ENCODE peak calls at places on chromosomes 4 and X, in six cellular contexts. One of them, this sample, is unnamed.

GRCh38 chr4:130077275-130077674 is 981.3 kb downstream of the C4orf33 start:
- DNase-seq in ELF-1: no peak
- DNase-seq in GM04504: peak; percentile 17
- DNase-seq in stimulated activated CD8-positive, alpha-beta memory T cell treated with anti-CD3 and anti-CD28 coated beads, Interleukin-7, amount 100 ng/mL, for 48 hours: no peak
- DNase-seq in GM12865: no peak
- DNase-seq in activated CD4-positive, CD25-positive, alpha-beta regulatory T cell: no peak
- DNase-seq in this sample: no peak

GRCh38 chrX:105323951-105324350 is 103.5 kb upstream of the TEX13A start:
- DNase-seq in GM12865: no peak
- DNase-seq in GM04504: no peak
- DNase-seq in stimulated activated CD8-positive, alpha-beta memory T cell treated with anti-CD3 and anti-CD28 coated beads, Interleukin-7, amount 100 ng/mL, for 48 hours: no peak
- DNase-seq in ELF-1: no peak
- DNase-seq in activated CD4-positive, CD25-positive, alpha-beta regulatory T cell: no peak
- DNase-seq in this sample: no peak

GRCh38 chr4:132124624-132124974 is 1024.5 kb upstream of the PCDH10 start:
- DNase-seq in ELF-1: peak; percentile 21
- DNase-seq in stimulated activated CD8-positive, alpha-beta memory T cell treated with anti-CD3 and anti-CD28 coated beads, Interleukin-7, amount 100 ng/mL, for 48 hours: no peak
- DNase-seq in GM04504: no peak
- DNase-seq in activated CD4-positive, CD25-positive, alpha-beta regulatory T cell: no peak
- DNase-seq in GM12865: no peak
- DNase-seq in this sample: peak; percentile 2

GRCh38 chr4:51965862-51966261 is 54.3 kb downstream of the LRRC66 start:
- DNase-seq in stimulated activated CD8-positive, alpha-beta memory T cell treated with anti-CD3 and anti-CD28 coated beads, Interleukin-7, amount 100 ng/mL, for 48 hours: no peak
- DNase-seq in GM12865: no peak
- DNase-seq in ELF-1: no peak
- DNase-seq in activated CD4-positive, CD25-positive, alpha-beta regulatory T cell: no peak
- DNase-seq in GM04504: no peak
- DNase-seq in this sample: no peak

GRCh38 chrX:107429090-107429489 is 20.4 kb upstream of the FRMPD3 start:
- DNase-seq in GM04504: no peak
- DNase-seq in ELF-1: peak; percentile 50
- DNase-seq in GM12865: peak; percentile 47
- DNase-seq in activated CD4-positive, CD25-positive, alpha-beta regulatory T cell: no peak
- DNase-seq in stimulated activated CD8-positive, alpha-beta memory T cell treated with anti-CD3 and anti-CD28 coated beads, Interleukin-7, amount 100 ng/mL, for 48 hours: no peak
- DNase-seq in this sample: peak; percentile 42

GRCh38 chr4:8009710-8010534 is 70.3 kb upstream of the AFAP1 start:
- DNase-seq in GM04504: no peak
- DNase-seq in ELF-1: no peak
- DNase-seq in stimulated activated CD8-positive, alpha-beta memory T cell treated with anti-CD3 and anti-CD28 coated beads, Interleukin-7, amount 100 ng/mL, for 48 hours: no peak
- DNase-seq in GM12865: no peak
- DNase-seq in activated CD4-positive, CD25-positive, alpha-beta regulatory T cell: no peak
- DNase-seq in this sample: no peak

GRCh38 chr4:69497081-69497480 is 1.4 kb upstream of the UGT2B4 start:
- DNase-seq in GM04504: no peak
- DNase-seq in stimulated activated CD8-positive, alpha-beta memory T cell treated with anti-CD3 and anti-CD28 coated beads, Interleukin-7, amount 100 ng/mL, for 48 hours: no peak
- DNase-seq in GM12865: no peak
- DNase-seq in ELF-1: no peak
- DNase-seq in activated CD4-positive, CD25-positive, alpha-beta regulatory T cell: no peak
- DNase-seq in this sample: no peak

GRCh38 chr4:14708574-14708973 is 293.7 kb upstream of the CPEB2 start:
- DNase-seq in GM04504: no peak
- DNase-seq in stimulated activated CD8-positive, alpha-beta memory T cell treated with anti-CD3 and anti-CD28 coated beads, Interleukin-7, amount 100 ng/mL, for 48 hours: no peak
- DNase-seq in ELF-1: no peak
- DNase-seq in activated CD4-positive, CD25-positive, alpha-beta regulatory T cell: no peak
- DNase-seq in GM12865: no peak
- DNase-seq in this sample: no peak

GRCh38 chrX:154727418-154728323 is 23.2 kb downstream of the GAB3 start:
- DNase-seq in stimulated activated CD8-positive, alpha-beta memory T cell treated with anti-CD3 and anti-CD28 coated beads, Interleukin-7, amount 100 ng/mL, for 48 hours: no peak
- DNase-seq in ELF-1: no peak
- DNase-seq in activated CD4-positive, CD25-positive, alpha-beta regulatory T cell: no peak
- DNase-seq in GM04504: no peak
- DNase-seq in GM12865: no peak
- DNase-seq in this sample: no peak

GRCh38 chr4:163157157-163157556 is 9.5 kb downstream of the NAF1 start:
- DNase-seq in GM04504: no peak
- DNase-seq in ELF-1: no peak
- DNase-seq in stimulated activated CD8-positive, alpha-beta memory T cell treated with anti-CD3 and anti-CD28 coated beads, Interleukin-7, amount 100 ng/mL, for 48 hours: no peak
- DNase-seq in activated CD4-positive, CD25-positive, alpha-beta regulatory T cell: no peak
- DNase-seq in GM12865: no peak
- DNase-seq in this sample: no peak

GRCh38 chr4:83284161-83285021 is at the start of gene COQ2:
- DNase-seq in GM04504: peak; percentile 85
- DNase-seq in ELF-1: peak; percentile 96
- DNase-seq in stimulated activated CD8-positive, alpha-beta memory T cell treated with anti-CD3 and anti-CD28 coated beads, Interleukin-7, amount 100 ng/mL, for 48 hours: peak; percentile 82
- DNase-seq in GM12865: peak; percentile 94
- DNase-seq in activated CD4-positive, CD25-positive, alpha-beta regulatory T cell: peak; percentile 85
- DNase-seq in this sample: peak; percentile 96

GRCh38 chr4:61149278-61149677 is 50.8 kb upstream of the ADGRL3 start:
- DNase-seq in stimulated activated CD8-positive, alpha-beta memory T cell treated with anti-CD3 and anti-CD28 coated beads, Interleukin-7, amount 100 ng/mL, for 48 hours: no peak
- DNase-seq in GM12865: no peak
- DNase-seq in GM04504: no peak
- DNase-seq in ELF-1: no peak
- DNase-seq in activated CD4-positive, CD25-positive, alpha-beta regulatory T cell: no peak
- DNase-seq in this sample: no peak

GRCh38 chr4:23959401-23960148 is 69.7 kb upstream of the PPARGC1A start:
- DNase-seq in GM04504: no peak
- DNase-seq in ELF-1: no peak
- DNase-seq in activated CD4-positive, CD25-positive, alpha-beta regulatory T cell: no peak
- DNase-seq in stimulated activated CD8-positive, alpha-beta memory T cell treated with anti-CD3 and anti-CD28 coated beads, Interleukin-7, amount 100 ng/mL, for 48 hours: no peak
- DNase-seq in GM12865: no peak
- DNase-seq in this sample: no peak

GRCh38 chr4:110172972-110173371 is 25.4 kb downstream of the ELOVL6 start:
- DNase-seq in ELF-1: no peak
- DNase-seq in activated CD4-positive, CD25-positive, alpha-beta regulatory T cell: no peak
- DNase-seq in GM04504: no peak
- DNase-seq in stimulated activated CD8-positive, alpha-beta memory T cell treated with anti-CD3 and anti-CD28 coated beads, Interleukin-7, amount 100 ng/mL, for 48 hours: no peak
- DNase-seq in GM12865: no peak
- DNase-seq in this sample: no peak

GRCh38 chr4:73259552-73260140 is 1.0 kb upstream of the ANKRD17 start:
- DNase-seq in stimulated activated CD8-positive, alpha-beta memory T cell treated with anti-CD3 and anti-CD28 coated beads, Interleukin-7, amount 100 ng/mL, for 48 hours: no peak
- DNase-seq in GM12865: peak; percentile 48
- DNase-seq in ELF-1: no peak
- DNase-seq in activated CD4-positive, CD25-positive, alpha-beta regulatory T cell: no peak
- DNase-seq in GM04504: peak; percentile 9
- DNase-seq in this sample: peak; percentile 21

GRCh38 chrX:53882331-53882730 is 161.9 kb downstream of the PHF8 start:
- DNase-seq in GM12865: no peak
- DNase-seq in stimulated activated CD8-positive, alpha-beta memory T cell treated with anti-CD3 and anti-CD28 coated beads, Interleukin-7, amount 100 ng/mL, for 48 hours: no peak
- DNase-seq in activated CD4-positive, CD25-positive, alpha-beta regulatory T cell: no peak
- DNase-seq in ELF-1: peak; percentile 72
- DNase-seq in GM04504: no peak
- DNase-seq in this sample: no peak

GRCh38 chr4:30844861-30845582 is 124.9 kb downstream of the PCDH7 start:
- DNase-seq in GM04504: no peak
- DNase-seq in GM12865: no peak
- DNase-seq in stimulated activated CD8-positive, alpha-beta memory T cell treated with anti-CD3 and anti-CD28 coated beads, Interleukin-7, amount 100 ng/mL, for 48 hours: no peak
- DNase-seq in ELF-1: no peak
- DNase-seq in activated CD4-positive, CD25-positive, alpha-beta regulatory T cell: no peak
- DNase-seq in this sample: no peak

GRCh38 chr4:18111100-18111499 is 89.5 kb upstream of the LCORL start:
- DNase-seq in ELF-1: peak; percentile 24
- DNase-seq in GM04504: no peak
- DNase-seq in activated CD4-positive, CD25-positive, alpha-beta regulatory T cell: no peak
- DNase-seq in stimulated activated CD8-positive, alpha-beta memory T cell treated with anti-CD3 and anti-CD28 coated beads, Interleukin-7, amount 100 ng/mL, for 48 hours: no peak
- DNase-seq in GM12865: no peak
- DNase-seq in this sample: peak; percentile 42

GRCh38 chr4:76515975-76516853 is 81.2 kb downstream of the SHROOM3 start:
- DNase-seq in stimulated activated CD8-positive, alpha-beta memory T cell treated with anti-CD3 and anti-CD28 coated beads, Interleukin-7, amount 100 ng/mL, for 48 hours: no peak
- DNase-seq in ELF-1: no peak
- DNase-seq in activated CD4-positive, CD25-positive, alpha-beta regulatory T cell: no peak
- DNase-seq in GM12865: peak; percentile 82
- DNase-seq in GM04504: no peak
- DNase-seq in this sample: no peak

GRCh38 chr4:42570221-42570620 is 86.7 kb downstream of the ATP8A1 start:
- DNase-seq in GM04504: no peak
- DNase-seq in activated CD4-positive, CD25-positive, alpha-beta regulatory T cell: no peak
- DNase-seq in stimulated activated CD8-positive, alpha-beta memory T cell treated with anti-CD3 and anti-CD28 coated beads, Interleukin-7, amount 100 ng/mL, for 48 hours: no peak
- DNase-seq in GM12865: no peak
- DNase-seq in ELF-1: no peak
- DNase-seq in this sample: peak; percentile 4

GRCh38 chr4:84501197-84501492 is 2.1 kb upstream of the NKX6-1 start:
- DNase-seq in stimulated activated CD8-positive, alpha-beta memory T cell treated with anti-CD3 and anti-CD28 coated beads, Interleukin-7, amount 100 ng/mL, for 48 hours: no peak
- DNase-seq in GM04504: no peak
- DNase-seq in activated CD4-positive, CD25-positive, alpha-beta regulatory T cell: no peak
- DNase-seq in GM12865: no peak
- DNase-seq in ELF-1: no peak
- DNase-seq in this sample: peak; percentile 65

GRCh38 chrX:107713205-107714195 is 62.1 kb downstream of the TSC22D3 start:
- DNase-seq in ELF-1: no peak
- DNase-seq in GM04504: no peak
- DNase-seq in activated CD4-positive, CD25-positive, alpha-beta regulatory T cell: no peak
- DNase-seq in GM12865: no peak
- DNase-seq in stimulated activated CD8-positive, alpha-beta memory T cell treated with anti-CD3 and anti-CD28 coated beads, Interleukin-7, amount 100 ng/mL, for 48 hours: no peak
- DNase-seq in this sample: no peak

GRCh38 chr4:26094076-26094475 is 180.1 kb downstream of the SMIM20 start:
- DNase-seq in activated CD4-positive, CD25-positive, alpha-beta regulatory T cell: no peak
- DNase-seq in stimulated activated CD8-positive, alpha-beta memory T cell treated with anti-CD3 and anti-CD28 coated beads, Interleukin-7, amount 100 ng/mL, for 48 hours: no peak
- DNase-seq in GM04504: no peak
- DNase-seq in ELF-1: no peak
- DNase-seq in GM12865: no peak
- DNase-seq in this sample: no peak

GRCh38 chr4:94877973-94878372 is 120.2 kb downstream of the BMPR1B start:
- DNase-seq in GM12865: no peak
- DNase-seq in GM04504: no peak
- DNase-seq in ELF-1: no peak
- DNase-seq in activated CD4-positive, CD25-positive, alpha-beta regulatory T cell: no peak
- DNase-seq in stimulated activated CD8-positive, alpha-beta memory T cell treated with anti-CD3 and anti-CD28 coated beads, Interleukin-7, amount 100 ng/mL, for 48 hours: no peak
- DNase-seq in this sample: no peak

GRCh38 chrX:35858916-35859315 is 60.6 kb upstream of the CFAP47 start:
- DNase-seq in stimulated activated CD8-positive, alpha-beta memory T cell treated with anti-CD3 and anti-CD28 coated beads, Interleukin-7, amount 100 ng/mL, for 48 hours: no peak
- DNase-seq in GM12865: no peak
- DNase-seq in ELF-1: no peak
- DNase-seq in activated CD4-positive, CD25-positive, alpha-beta regulatory T cell: no peak
- DNase-seq in GM04504: no peak
- DNase-seq in this sample: no peak

GRCh38 chrX:40383360-40383759 is 197.4 kb upstream of the ATP6AP2 start:
- DNase-seq in activated CD4-positive, CD25-positive, alpha-beta regulatory T cell: no peak
- DNase-seq in ELF-1: no peak
- DNase-seq in GM04504: no peak
- DNase-seq in stimulated activated CD8-positive, alpha-beta memory T cell treated with anti-CD3 and anti-CD28 coated beads, Interleukin-7, amount 100 ng/mL, for 48 hours: no peak
- DNase-seq in GM12865: no peak
- DNase-seq in this sample: peak; percentile 5

GRCh38 chr4:133921280-133922195 is 280.1 kb downstream of the PABPC4L start:
- DNase-seq in activated CD4-positive, CD25-positive, alpha-beta regulatory T cell: no peak
- DNase-seq in GM12865: no peak
- DNase-seq in stimulated activated CD8-positive, alpha-beta memory T cell treated with anti-CD3 and anti-CD28 coated beads, Interleukin-7, amount 100 ng/mL, for 48 hours: no peak
- DNase-seq in ELF-1: peak; percentile 32
- DNase-seq in GM04504: no peak
- DNase-seq in this sample: no peak

GRCh38 chrX:32408389-32408788 is 803.0 kb downstream of the DMD start:
- DNase-seq in stimulated activated CD8-positive, alpha-beta memory T cell treated with anti-CD3 and anti-CD28 coated beads, Interleukin-7, amount 100 ng/mL, for 48 hours: no peak
- DNase-seq in activated CD4-positive, CD25-positive, alpha-beta regulatory T cell: no peak
- DNase-seq in GM12865: peak; percentile 16
- DNase-seq in ELF-1: no peak
- DNase-seq in GM04504: no peak
- DNase-seq in this sample: peak; percentile 24

GRCh38 chr4:1192091-1192492 is 19.7 kb upstream of the SPON2 start:
- DNase-seq in ELF-1: no peak
- DNase-seq in GM04504: peak; percentile 96
- DNase-seq in activated CD4-positive, CD25-positive, alpha-beta regulatory T cell: no peak
- DNase-seq in stimulated activated CD8-positive, alpha-beta memory T cell treated with anti-CD3 and anti-CD28 coated beads, Interleukin-7, amount 100 ng/mL, for 48 hours: no peak
- DNase-seq in GM12865: no peak
- DNase-seq in this sample: no peak

GRCh38 chrX:10119399-10119990 is 37.3 kb upstream of the CLCN4 start:
- DNase-seq in stimulated activated CD8-positive, alpha-beta memory T cell treated with anti-CD3 and anti-CD28 coated beads, Interleukin-7, amount 100 ng/mL, for 48 hours: peak; percentile 20
- DNase-seq in activated CD4-positive, CD25-positive, alpha-beta regulatory T cell: peak; percentile 32
- DNase-seq in GM04504: peak; percentile 58
- DNase-seq in ELF-1: peak; percentile 85
- DNase-seq in GM12865: peak; percentile 88
- DNase-seq in this sample: peak; percentile 72

This sample was measured in GM23338.